ENCODE peak calls at places on chromosomes 4 and X, in ten cellular contexts. E is heart left ventricle; K is cardiac muscle cell; R is stomach; A is small intestine; W is transverse colon; Y is CD8-positive, alpha-beta memory T cell; D is Peyer's patch; N is dorsolateral prefrontal cortex; G is adipocyte. U is an unnamed sample. For H3K27me3, the result is how much of the 10 kb centered on the place peaks cover.

GRCh38 chrX:48450076-48450475 is 20.0 kb downstream of the SLC38A5 start:
- DNase-seq in W (no peak), Y (no peak), K (no peak), A (no peak), G (no peak), R (no peak), D (no peak), N (no peak), E (no peak), U (no peak)

GRCh38 chr4:91958651-91959050 is 345.1 kb upstream of the GRID2 start:
- DNase-seq in A (no peak), K (peak), E (no peak), W (no peak), Y (no peak), R (no peak), G (peak), D (no peak), N (no peak), U (no peak)

GRCh38 chr4:119314356-119314755 is 7.6 kb downstream of the FABP2 start:
- DNase-seq in D (peak), Y (peak), G (peak), W (peak), N (no peak), A (peak), K (peak), E (no peak), R (no peak), U (peak)

GRCh38 chr4:181138116-181138515 is 1105.1 kb upstream of the TENM3 start:
- DNase-seq in N (no peak), R (no peak), E (no peak), Y (no peak), G (no peak), W (no peak), A (no peak), D (no peak), K (no peak), U (no peak)

GRCh38 chrX:21698274-21698673 is 40.1 kb upstream of the KLHL34 start:
- DNase-seq in A (no peak), N (no peak), W (no peak), E (no peak), R (no peak), K (no peak), D (no peak), G (no peak), Y (no peak), U (no peak)

GRCh38 chrX:77743720-77744119 is 42.3 kb downstream of the ATRX start:
- DNase-seq in G (no peak), K (peak), A (no peak), R (no peak), E (no peak), W (no peak), Y (no peak), N (no peak), D (no peak), U (no peak)

GRCh38 chr4:101205878-101206277 is 141.4 kb downstream of the PPP3CA start:
- DNase-seq in D (no peak), E (no peak), R (no peak), Y (peak), N (no peak), K (peak), W (no peak), G (no peak), A (peak), U (no peak)

GRCh38 chr4:102042843-102043802 is 252.6 kb downstream of the BANK1 start:
- DNase-seq in G (no peak), E (no peak), R (no peak), K (no peak), W (no peak), Y (no peak), D (no peak), N (no peak), A (no peak), U (no peak)

GRCh38 chrX:41538707-41539106 is 91.6 kb downstream of the NYX start:
- DNase-seq in N (no peak), D (no peak), E (no peak), W (no peak), G (no peak), R (no peak), Y (no peak), K (no peak), A (no peak), U (no peak)

GRCh38 chr4:52038109-52038912 is at the start of gene SGCB:
- DNase-seq in N (peak), E (peak), A (peak), R (peak), G (peak), K (peak), W (peak), D (peak), Y (peak), U (peak)

GRCh38 chrX:139077303-139078131 is 366.0 kb upstream of the FGF13 start:
- DNase-seq in G (no peak), W (no peak), A (no peak), K (no peak), R (no peak), D (no peak), E (no peak), N (no peak), Y (no peak), U (no peak)

GRCh38 chr4:15149234-15149841 is 147.1 kb downstream of the CPEB2 start:
- DNase-seq in K (no peak), E (no peak), D (no peak), R (no peak), N (no peak), Y (no peak), W (no peak), G (no peak), A (no peak), U (no peak)

GRCh38 chr4:113837397-113837796 is 75.9 kb upstream of the CAMK2D start:
- DNase-seq in R (no peak), E (no peak), Y (no peak), N (no peak), A (no peak), G (peak), K (peak), D (no peak), W (no peak), U (no peak)

GRCh38 chr4:103493450-103494159 is 226.2 kb downstream of the TACR3 start:
- DNase-seq in E (no peak), D (no peak), K (no peak), A (no peak), R (no peak), W (no peak), Y (no peak), N (no peak), G (no peak), U (no peak)

GRCh38 chrX:69031971-69032391 is 133.3 kb downstream of the PJA1 start:
- DNase-seq in N (no peak), D (no peak), R (no peak), W (no peak), Y (no peak), A (no peak), K (peak), E (no peak), G (no peak), U (no peak)

GRCh38 chr4:5500165-5500564 is 208.2 kb downstream of the EVC2 start:
- DNase-seq in E (no peak), A (no peak), G (peak), K (peak), R (no peak), N (no peak), D (no peak), W (no peak), Y (no peak), U (no peak)

GRCh38 chr4:26896636-26897035 is 36.0 kb downstream of the STIM2 start:
- DNase-seq in D (no peak), E (no peak), G (peak), K (peak), N (no peak), A (no peak), R (no peak), Y (no peak), W (no peak), U (no peak)

GRCh38 chrX:1012678-1013300 is 199.7 kb downstream of the CRLF2 start:
- DNase-seq in W (no peak), E (no peak), A (no peak), Y (no peak), D (no peak), R (no peak), N (no peak), G (no peak), K (no peak), U (no peak)

GRCh38 chr4:54941994-54942552 is 183.3 kb downstream of the KDR start:
- DNase-seq in N (no peak), K (peak), A (no peak), E (no peak), R (no peak), D (peak), W (no peak), G (no peak), Y (peak), U (no peak)

GRCh38 chr4:37393889-37394288 is 149.3 kb downstream of the NWD2 start:
- DNase-seq in G (no peak), Y (no peak), W (no peak), K (no peak), N (no peak), A (no peak), D (no peak), R (no peak), E (no peak), U (no peak)

GRCh38 chr4:76637704-76638361 is 202.8 kb downstream of the SHROOM3 start:
- DNase-seq in D (no peak), E (no peak), A (no peak), Y (no peak), N (no peak), K (no peak), R (no peak), G (no peak), W (no peak), U (no peak)

GRCh38 chr4:86664959-86665358 is 70.8 kb downstream of the PTPN13 start:
- DNase-seq in K (peak), E (no peak), D (no peak), R (no peak), W (no peak), N (no peak), G (peak), Y (no peak), A (no peak), U (no peak)

GRCh38 chrX:102892103-102892502 is 45.0 kb upstream of the RAB40AL start:
- DNase-seq in E (no peak), K (no peak), D (no peak), N (no peak), A (no peak), G (no peak), W (no peak), Y (no peak), R (no peak), U (no peak)

GRCh38 chrX:150587585-150588503 is 19.4 kb downstream of the MTM1 start:
- DNase-seq in Y (peak), N (no peak), D (peak), R (no peak), W (no peak), G (peak), E (no peak), A (no peak), K (peak), U (peak)

GRCh38 chr4:46946914-46947313 is 37.9 kb upstream of the COX7B2 start:
- DNase-seq in Y (no peak), R (no peak), D (no peak), E (no peak), A (no peak), W (no peak), K (peak), N (peak), G (peak), U (no peak)
- H3K27me3 ChIP-seq in Y (under half), R (under half), D (under half), E (under half), A (under half), W (under half), K (under half), N (under half), G (under half), U (under half)

DNA sequence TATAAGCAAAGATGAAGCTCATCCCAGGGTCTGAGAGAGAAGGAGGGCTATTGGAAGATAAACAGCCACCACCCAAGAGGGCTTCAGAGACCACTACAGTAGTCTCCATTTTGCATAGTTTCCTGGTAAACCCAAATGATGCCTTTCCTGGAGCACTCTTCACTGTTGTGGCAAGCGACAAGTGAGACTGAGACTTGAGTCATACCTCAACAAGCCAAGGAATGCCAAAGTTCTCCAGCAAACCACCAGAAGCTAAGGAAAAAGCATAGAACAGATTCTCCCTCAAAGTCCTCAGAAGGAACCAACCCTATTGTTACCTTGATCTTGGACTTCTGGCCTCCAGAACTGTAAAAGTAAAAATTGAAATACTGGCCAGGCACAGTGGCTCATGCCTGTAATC is 65.9 kb downstream of the LARP7 start:
- DNase-seq in Y (no peak), R (no peak), G (no peak), K (no peak), E (no peak), W (no peak), D (no peak), N (no peak), A (no peak), U (no peak)
- H3K27me3 ChIP-seq in Y (under half), R (under half), G (under half), K (under half), E (under half), W (half or more), D (under half), N (under half), A (under half), U (under half)

DNA sequence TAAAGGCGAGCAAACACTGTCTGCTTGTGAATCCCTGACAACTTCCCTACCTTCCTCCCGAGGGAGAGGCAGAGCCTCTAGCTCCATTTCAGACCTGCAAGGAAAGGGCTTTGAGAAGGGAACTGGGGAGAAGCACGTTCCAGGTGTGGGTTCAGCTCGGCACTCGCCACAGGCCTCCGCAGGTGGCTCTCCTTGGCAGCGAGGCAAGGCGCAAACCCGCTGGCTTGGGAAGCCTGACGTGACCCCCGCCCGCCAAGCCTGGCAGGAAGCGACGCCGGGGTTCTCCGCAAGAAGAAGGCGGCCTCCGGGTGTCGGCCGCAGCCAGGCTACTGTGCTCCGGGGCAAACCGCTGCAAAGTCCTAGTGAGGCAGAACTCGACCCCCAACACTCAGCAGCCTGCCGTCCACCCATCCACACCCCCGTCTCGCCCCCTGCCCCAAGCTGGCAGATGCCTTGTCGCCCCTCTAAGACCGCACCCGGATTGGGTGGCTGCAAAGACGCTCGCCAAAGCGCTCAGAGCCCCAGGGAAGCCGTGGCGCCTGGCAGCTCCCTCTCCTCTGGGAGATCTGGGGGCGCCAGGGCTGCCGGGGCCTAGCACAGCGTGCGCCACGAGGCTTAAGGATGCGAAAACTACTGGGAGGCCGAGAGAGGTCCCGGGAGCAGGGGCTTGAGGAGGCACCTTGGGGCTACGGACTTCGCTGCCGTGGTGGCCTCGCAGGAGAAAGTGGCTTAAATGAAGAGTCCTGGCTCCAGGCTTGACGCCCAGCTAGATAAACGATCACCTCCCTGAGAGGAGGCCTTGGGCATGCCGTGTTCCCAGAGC is 21.8 kb downstream of the NKX3-2 start:
- DNase-seq in R (no peak), A (no peak), W (no peak), D (no peak), Y (no peak), E (no peak), K (no peak), N (no peak), G (no peak), U (no peak)
- H3K27me3 ChIP-seq in R (half or more), A (half or more), W (half or more), D (under half), Y (half or more), E (half or more), K (half or more), N (half or more), G (under half), U (under half)

GRCh38 chrX:53333853-53334252 is 52.5 kb upstream of the IQSEC2 start:
- DNase-seq in R (no peak), E (no peak), D (no peak), K (no peak), Y (no peak), W (no peak), N (no peak), A (no peak), G (no peak), U (no peak)

GRCh38 chrX:53332204-53332603 is 50.8 kb upstream of the IQSEC2 start:
- DNase-seq in D (no peak), G (no peak), A (no peak), K (no peak), N (no peak), R (no peak), Y (no peak), E (no peak), W (no peak), U (no peak)

GRCh38 chrX:53324803-53325202 is 43.4 kb upstream of the IQSEC2 start:
- DNase-seq in G (no peak), K (no peak), N (no peak), W (no peak), A (no peak), D (no peak), E (no peak), R (no peak), Y (no peak), U (no peak)

DNA sequence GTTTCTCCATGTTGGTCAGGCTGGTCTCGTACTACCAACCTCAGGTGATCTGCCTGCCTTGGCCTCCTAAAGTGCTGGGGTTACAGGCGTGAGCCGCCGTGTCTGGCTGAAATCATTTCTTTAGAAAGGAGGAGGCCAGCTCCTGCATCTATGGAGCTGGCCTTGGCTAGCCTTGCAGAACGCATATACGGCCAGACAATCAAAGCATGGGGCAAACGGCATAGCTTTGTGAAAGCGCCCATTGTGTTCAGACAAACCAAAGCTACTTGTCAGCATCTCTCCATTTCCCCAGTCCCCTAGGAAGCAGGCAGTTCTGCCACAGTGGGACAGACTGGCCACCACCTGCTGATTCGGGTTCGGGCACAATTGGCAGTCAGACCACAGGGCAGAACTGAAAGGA is 48.9 kb upstream of the IQSEC2 start:
- DNase-seq in Y (no peak), W (no peak), A (no peak), E (no peak), N (no peak), D (no peak), G (no peak), K (no peak), R (no peak), U (no peak)
- H3K27me3 ChIP-seq in Y (under half), W (under half), A (under half), E (half or more), N (half or more), D (under half), G (half or more), K (under half), R (under half), U (half or more)

U was measured in tibial nerve.